ENCODE peak calls at places on chromosomes 11 and 22, in five cellular contexts. P is uterus, G is HCT116, Z is IMR-90, V is BE2C. U is an unnamed sample. For H3K9me3, the result is how much of the 10 kb centered on the place peaks cover.

GRCh38 chr11:133149698-133150097 is 382.6 kb downstream of the OPCML start:
- DNase-seq in G (no peak), V (no peak), P (no peak), Z (no peak), U (no peak)

GRCh38 chr11:40514124-40514523 is 945.3 kb downstream of the LRRC4C start:
- DNase-seq in Z (no peak), P (no peak), V (no peak), G (no peak), U (no peak)

GRCh38 chr22:40951795-40952602 is 821 bp downstream of the RBX1 start:
- DNase-seq in Z (peak), V (no peak), G (no peak), P (no peak), U (no peak)

GRCh38 chr22:29700206-29700948 is 19.4 kb upstream of the CABP7 start:
- DNase-seq in V (no peak), Z (peak), P (no peak), G (no peak), U (no peak)

GRCh38 chr22:43002198-43002577 is 12.8 kb downstream of the PACSIN2 start:
- DNase-seq in V (no peak), P (no peak), Z (peak), G (no peak), U (no peak)

GRCh38 chr11:132681971-132682370 is 850.3 kb downstream of the OPCML start:
- DNase-seq in P (no peak), V (no peak), G (no peak), Z (no peak), U (peak)

GRCh38 chr11:72724851-72725730 is 27.1 kb downstream of the ARAP1 start:
- DNase-seq in Z (peak), G (peak), P (peak), V (peak), U (peak)

GRCh38 chr11:83671295-83671694 is 385.1 kb upstream of the CCDC90B start:
- DNase-seq in V (no peak), P (no peak), G (no peak), Z (peak), U (no peak)

GRCh38 chr11:30313580-30313979 is 9.3 kb upstream of the ARL14EP start:
- DNase-seq in V (no peak), Z (no peak), G (no peak), P (no peak), U (no peak)

GRCh38 chr11:123217897-123218296 is 22.8 kb upstream of the CLMP start:
- DNase-seq in Z (no peak), P (no peak), G (no peak), V (no peak), U (no peak)

GRCh38 chr22:20131593-20131855 is at the start of gene ZDHHC8:
- DNase-seq in Z (no peak), G (no peak), V (peak), P (no peak), U (peak)

GRCh38 chr11:72441647-72442267 is 7.4 kb upstream of the CLPB start:
- DNase-seq in V (no peak), G (no peak), P (no peak), Z (peak), U (peak)

GRCh38 chr11:15815246-15816209 is 540.8 kb downstream of the SOX6 start:
- DNase-seq in G (no peak), V (no peak), Z (no peak), P (no peak), U (no peak)

GRCh38 chr11:65219930-65220213 is 38.1 kb downstream of the CAPN1 start:
- DNase-seq in G (no peak), V (no peak), Z (no peak), P (peak), U (no peak)

GRCh38 chr11:70063555-70063954 is 14.6 kb upstream of the ANO1 start:
- DNase-seq in V (no peak), Z (no peak), P (no peak), G (peak), U (no peak)

GRCh38 chr11:101914349-101914736 is 467 bp upstream of the CEP126 start:
- DNase-seq in G (no peak), V (no peak), P (peak), Z (peak), U (no peak)

GRCh38 chr11:81497202-81497804 is 1236.4 kb downstream of the FAM181B start:
- DNase-seq in V (peak), Z (peak), G (peak), P (no peak), U (peak)

GRCh38 chr22:42444060-42444904 is 12.1 kb upstream of the NFAM1 start:
- DNase-seq in V (peak), Z (peak), P (peak), G (peak), U (peak)

GRCh38 chr11:110243804-110244203 is 52.6 kb downstream of the RDX start:
- DNase-seq in G (no peak), Z (no peak), V (no peak), P (no peak), U (no peak)

GRCh38 chr11:74204692-74205091 is 33.6 kb downstream of the PPME1 start:
- DNase-seq in P (no peak), G (no peak), V (no peak), Z (no peak), U (no peak)

GRCh38 chr11:69252494-69252845 is 41.5 kb upstream of the MYEOV start:
- DNase-seq in Z (no peak), P (no peak), V (no peak), G (no peak), U (no peak)

GRCh38 chr11:112864715-112865114 is 96.5 kb upstream of the NCAM1 start:
- DNase-seq in P (no peak), V (no peak), G (no peak), Z (no peak), U (no peak)

GRCh38 chr11:46240861-46241260 is 36.6 kb upstream of the CREB3L1 start:
- DNase-seq in V (no peak), Z (no peak), P (no peak), G (no peak), U (no peak)

GRCh38 chr11:131686836-131687235 is 316.4 kb downstream of the NTM start:
- DNase-seq in G (no peak), Z (no peak), P (no peak), V (no peak), U (no peak)

GRCh38 chr11:76288166-76288978 is 82.1 kb upstream of the WNT11 start:
- DNase-seq in G (no peak), V (no peak), Z (no peak), P (no peak), U (no peak)

DNA sequence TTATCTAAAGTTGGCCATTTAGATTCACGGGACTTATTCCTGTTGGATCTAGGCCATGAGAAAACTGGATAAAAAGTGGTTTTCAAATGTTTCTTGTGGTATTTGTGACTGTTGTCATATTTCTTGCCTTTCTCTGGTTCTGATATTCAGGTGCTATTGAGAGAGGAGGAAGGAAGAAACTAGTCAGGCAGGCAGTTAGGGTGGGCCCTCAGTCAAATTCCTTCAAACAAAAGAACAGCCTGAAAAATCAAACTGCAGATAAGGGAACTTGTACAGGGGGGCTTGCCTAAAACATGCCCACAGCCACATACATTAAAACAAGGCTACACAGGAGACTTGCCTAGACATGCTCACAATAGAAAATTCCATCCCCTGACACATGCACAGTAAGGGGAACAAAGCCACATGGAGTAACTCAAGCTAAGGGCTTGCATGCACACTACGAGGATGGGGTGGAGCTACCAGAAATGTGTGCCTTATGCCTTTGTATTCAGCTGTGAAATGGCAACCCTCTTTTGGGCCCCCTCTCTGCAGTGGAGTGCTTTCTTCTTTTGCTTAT is 18.2 kb downstream of the NCR3LG1 start:
- DNase-seq in V (no peak), P (no peak), G (no peak), Z (no peak), U (no peak)
- H3K9me3 ChIP-seq in V (under half), P (under half), G (under half), Z (under half), U (under half)

DNA sequence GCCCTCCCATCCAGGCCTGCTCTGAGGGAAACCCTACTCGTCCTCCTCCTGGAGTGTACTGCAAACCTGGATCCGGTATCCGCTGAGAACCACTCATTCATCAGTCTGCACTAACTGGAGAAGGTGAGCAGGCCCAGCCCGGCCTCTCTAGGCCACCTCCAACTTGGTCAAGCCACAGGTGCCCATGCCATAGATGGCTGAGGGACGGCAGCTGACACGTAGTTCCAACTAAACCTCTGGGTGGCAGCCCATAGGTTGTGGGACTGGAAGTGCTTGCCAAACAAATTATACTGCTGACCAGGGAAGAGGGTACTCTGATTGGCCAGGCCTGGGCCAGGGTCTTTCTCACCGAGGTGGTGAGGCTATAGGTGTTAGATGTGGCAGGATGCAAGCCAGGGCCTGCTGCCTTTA is 5.9 kb downstream of the KCNQ1OT1 start:
- DNase-seq in P (peak), G (no peak), V (no peak), Z (no peak), U (no peak)
- TF ChIP-seq CTCF in P (no peak), G (no peak), V (peak), Z (no peak), U (no peak)

GRCh38 chr11:66637557-66638176 is 836 bp upstream of the RBM4 start:
- DNase-seq in V (no peak), Z (peak), P (no peak), G (no peak), U (peak)

GRCh38 chr11:66638177-66639065 is at the start of gene RBM4:
- DNase-seq in Z (peak), P (peak), G (peak), V (peak), U (peak)

GRCh38 chr11:66636411-66636810 is 2.1 kb upstream of the RBM4 start:
- DNase-seq in Z (no peak), V (no peak), P (no peak), G (no peak), U (no peak)

GRCh38 chr11:66641834-66642233 is 3.3 kb downstream of the RBM4 start:
- DNase-seq in V (no peak), G (no peak), Z (no peak), P (no peak), U (peak)

DNA sequence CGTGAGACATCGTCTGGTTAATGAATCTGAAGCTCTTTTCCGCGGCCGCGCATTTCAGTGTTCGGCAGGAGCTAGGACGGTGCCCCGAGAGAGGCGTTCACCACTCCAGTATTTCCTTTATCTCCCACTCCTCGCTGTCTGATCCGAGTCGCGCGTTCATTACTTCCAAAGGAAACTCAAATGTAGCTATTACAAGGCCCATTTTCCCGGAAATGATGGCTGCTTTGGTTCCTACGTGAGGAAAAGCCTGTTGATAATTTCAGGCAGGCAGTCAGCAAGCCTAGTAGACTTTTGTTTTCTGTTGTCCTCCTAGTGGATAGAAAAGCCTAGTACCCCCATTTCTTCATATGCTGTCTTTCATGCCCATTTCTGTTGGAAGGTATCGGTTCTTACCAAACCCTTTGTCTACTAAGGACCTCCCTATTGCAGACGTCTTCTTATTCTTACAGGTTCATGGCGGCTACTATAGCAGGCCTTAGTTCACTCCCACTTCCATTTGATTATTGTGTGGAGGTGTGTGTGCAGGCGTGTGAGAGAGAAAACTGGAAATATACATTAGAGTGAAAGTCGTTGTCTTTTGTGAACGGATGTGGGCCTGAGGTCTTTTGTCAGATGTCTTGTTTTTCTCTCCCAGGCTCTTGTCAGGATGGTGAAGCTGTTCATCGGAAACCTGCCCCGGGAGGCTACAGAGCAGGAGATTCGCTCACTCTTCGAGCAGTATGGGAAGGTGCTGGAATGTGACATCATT is 737 bp downstream of the RBM4 start:
- DNase-seq in Z (peak), G (no peak), V (peak), P (no peak), U (no peak)
- H3K9me3 ChIP-seq in Z (under half), G (under half), V (under half), P (under half), U (under half)

DNA sequence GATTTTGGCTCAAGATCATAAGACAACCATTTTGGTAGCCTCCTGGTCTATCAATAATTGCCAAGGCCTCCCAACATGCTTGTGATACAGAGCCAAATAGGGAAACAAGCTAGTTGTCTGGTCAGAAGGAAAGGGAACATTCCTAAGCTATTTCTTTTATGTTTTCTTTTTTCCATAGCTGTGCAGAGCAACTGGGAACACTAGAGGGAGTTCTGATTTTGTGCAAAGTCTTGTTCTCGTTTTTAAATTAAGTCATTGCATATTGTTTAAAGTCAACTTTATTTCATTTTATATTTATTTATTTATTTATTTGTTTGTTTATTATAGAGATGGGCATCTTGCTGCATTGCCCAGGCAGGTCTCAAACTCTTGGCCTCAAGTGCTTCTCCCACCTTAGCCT is 416.8 kb upstream of the CHORDC1 start:
- DNase-seq in G (no peak), V (no peak), P (no peak), Z (no peak), U (no peak)
- TF ChIP-seq CTCF in G (no peak), V (peak), P (no peak), Z (no peak), U (no peak)

GRCh38 chr22:36369922-36370781 is 17.6 kb downstream of the MYH9 start:
- DNase-seq in G (no peak), Z (peak), V (no peak), P (peak), U (peak)
- H3K9me3 ChIP-seq in G (under half), Z (under half), V (under half), P (under half), U (under half)